ENCODE peak calls at places on chromosome 18, in six cellular contexts. U is ELF-1, Q is T1000, K is GM23338, V is nephron progenitor cell, A is posterior cingulate gyrus. O is an unnamed sample.

GRCh38 chr18:57705011-57705410 is 83.4 kb upstream of the NARS1 start:
- DNase-seq in U (no peak), Q (no peak), K (no peak), V (no peak), A (no peak), O (no peak)

GRCh38 chr18:36580266-36580665 is 248.5 kb downstream of the TPGS2 start:
- DNase-seq in U (no peak), Q (no peak), K (peak), V (no peak), A (no peak), O (no peak)

GRCh38 chr18:24913507-24914147 is 438.3 kb downstream of the ZNF521 start:
- DNase-seq in U (no peak), Q (peak), K (no peak), V (no peak), A (no peak), O (no peak)

GRCh38 chr18:14924226-14924625 is 176.3 kb downstream of the ANKRD30B start:
- DNase-seq in U (no peak), Q (no peak), K (no peak), V (no peak), A (no peak), O (no peak)

GRCh38 chr18:40676676-40677075 is 1278.4 kb upstream of the PIK3C3 start:
- DNase-seq in U (no peak), Q (no peak), K (no peak), V (no peak), A (no peak), O (no peak)

GRCh38 chr18:49884465-49884864 is 71.1 kb upstream of the ACAA2 start:
- DNase-seq in U (no peak), Q (no peak), K (no peak), V (no peak), A (no peak), O (no peak)

GRCh38 chr18:48926420-48926857 is 24.3 kb downstream of the SMAD7 start:
- DNase-seq in U (no peak), Q (no peak), K (no peak), V (no peak), A (no peak), O (no peak)

GRCh38 chr18:76450912-76451421 is 44.1 kb downstream of the ZNF516 start:
- DNase-seq in U (peak), Q (no peak), K (peak), V (peak), A (no peak), O (peak)

GRCh38 chr18:12890500-12890899 is 6.5 kb upstream of the PTPN2 start:
- DNase-seq in U (no peak), Q (no peak), K (peak), V (no peak), A (no peak), O (no peak)

GRCh38 chr18:55272510-55273243 is 313.4 kb upstream of the CCDC68 start:
- DNase-seq in U (no peak), Q (no peak), K (no peak), V (no peak), A (no peak), O (no peak)

GRCh38 chr18:46660955-46661749 is 4.1 kb upstream of the LOXHD1 start:
- DNase-seq in U (peak), Q (no peak), K (peak), V (peak), A (peak), O (peak)

GRCh38 chr18:2913398-2914005 is 66.7 kb downstream of the EMILIN2 start:
- DNase-seq in U (no peak), Q (no peak), K (no peak), V (peak), A (no peak), O (no peak)

GRCh38 chr18:47710451-47710850 is 220.0 kb downstream of the SMAD2 start:
- DNase-seq in U (no peak), Q (no peak), K (no peak), V (no peak), A (no peak), O (no peak)

GRCh38 chr18:31112804-31113203 is 10.6 kb upstream of the DSC2 start:
- DNase-seq in U (no peak), Q (no peak), K (no peak), V (no peak), A (no peak), O (no peak)

GRCh38 chr18:23884712-23885375 is 129.7 kb upstream of the TTC39C start:
- DNase-seq in U (no peak), Q (no peak), K (peak), V (peak), A (no peak), O (no peak)

GRCh38 chr18:24214913-24215312 is 76.1 kb downstream of the CABYR start:
- DNase-seq in U (no peak), Q (no peak), K (no peak), V (no peak), A (no peak), O (no peak)

GRCh38 chr18:59238385-59238784 is 18.4 kb downstream of the GRP start:
- DNase-seq in U (no peak), Q (no peak), K (no peak), V (no peak), A (no peak), O (no peak)

GRCh38 chr18:79397288-79397829 is 1.6 kb downstream of the NFATC1 start:
- DNase-seq in U (peak), Q (no peak), K (no peak), V (no peak), A (no peak), O (no peak)

GRCh38 chr18:48806551-48807261 is 144.1 kb downstream of the SMAD7 start:
- DNase-seq in U (no peak), Q (no peak), K (peak), V (peak), A (no peak), O (no peak)

GRCh38 chr18:24395049-24395780 is 2.4 kb downstream of the OSBPL1A start:
- DNase-seq in U (no peak), Q (no peak), K (no peak), V (no peak), A (no peak), O (no peak)

O was measured in retina.